ENCODE peak calls at places on chromosomes 4 and X, in ten cellular contexts. W is gastrocnemius medialis, K is sigmoid colon, H is tibial nerve, P is uterus, I is cardiac muscle cell, D is pancreas, M is fibroblast of lung, N is right lobe of liver, B is suprapubic skin. V is an unnamed sample. For H3K4me1 and H3K36me3, the result is how much of the 10 kb centered on the place peaks cover.

GRCh38 chr4:128347175-128347868 is 59.7 kb upstream of the PGRMC2 start:
- DNase-seq in N (no peak), W (peak), H (no peak), P (no peak), I (peak), D (no peak), M (peak), B (no peak), K (no peak), V (no peak)

GRCh38 chrX:22634751-22635150 is 362.0 kb downstream of the CBLL2 start:
- DNase-seq in D (no peak), B (no peak), N (no peak), I (peak), W (no peak), P (no peak), M (no peak), K (no peak), H (no peak), V (no peak)

GRCh38 chr4:95165926-95166524 is 382.7 kb downstream of the UNC5C start:
- DNase-seq in B (no peak), D (no peak), K (no peak), I (peak), M (peak), H (no peak), P (no peak), N (no peak), W (no peak), V (no peak)

GRCh38 chr4:140637836-140638235 is 69.1 kb upstream of the UCP1 start:
- DNase-seq in B (no peak), D (no peak), I (peak), M (peak), H (no peak), K (no peak), P (no peak), N (no peak), W (no peak), V (no peak)

GRCh38 chr4:64564126-64564525 is 154.9 kb upstream of the TECRL start:
- DNase-seq in D (no peak), W (no peak), I (no peak), P (no peak), N (no peak), B (no peak), M (no peak), K (no peak), H (no peak), V (no peak)

GRCh38 chrX:55007633-55008032 is 7.5 kb downstream of the APEX2 start:
- DNase-seq in B (no peak), H (no peak), W (peak), I (peak), M (peak), P (peak), N (peak), K (no peak), D (no peak), V (no peak)

GRCh38 chr4:144582105-144582850 is 63.7 kb upstream of the HHIP start:
- DNase-seq in D (no peak), N (no peak), M (no peak), P (no peak), B (no peak), I (no peak), W (no peak), H (no peak), K (no peak), V (no peak)

GRCh38 chr4:173073939-173074500 is 94.6 kb upstream of the GALNT7 start:
- DNase-seq in K (no peak), D (no peak), P (no peak), I (no peak), N (no peak), H (no peak), B (no peak), W (no peak), M (no peak), V (no peak)

GRCh38 chr4:82739292-82740190 is 59.1 kb downstream of the SCD5 start:
- DNase-seq in P (peak), W (peak), H (peak), B (no peak), K (peak), D (peak), M (peak), N (peak), I (peak), V (peak)

GRCh38 chr4:175873707-175874106 is 61.6 kb upstream of the GPM6A start:
- DNase-seq in M (no peak), W (no peak), H (no peak), N (no peak), P (no peak), I (no peak), K (no peak), D (no peak), B (no peak), V (no peak)

GRCh38 chr4:56730097-56730496 is 49.0 kb upstream of the HOPX start:
- DNase-seq in K (no peak), D (no peak), M (no peak), B (no peak), W (no peak), H (no peak), P (no peak), N (no peak), I (no peak), V (no peak)

GRCh38 chr4:1041936-1042330 is 30.5 kb downstream of the FGFRL1 start:
- DNase-seq in H (no peak), B (no peak), N (no peak), W (no peak), P (no peak), D (no peak), I (no peak), K (no peak), M (no peak), V (peak)

GRCh38 chrX:14939644-14940043 is 66.4 kb downstream of the MOSPD2 start:
- DNase-seq in H (no peak), M (no peak), I (no peak), B (no peak), N (no peak), P (no peak), W (no peak), K (no peak), D (no peak), V (no peak)

GRCh38 chrX:38941675-38942074 is 140.4 kb downstream of the MID1IP1 start:
- DNase-seq in N (no peak), D (no peak), W (no peak), P (no peak), H (no peak), K (no peak), M (peak), B (no peak), I (no peak), V (no peak)

GRCh38 chr4:8859550-8860095 is 12.0 kb downstream of the HMX1 start:
- DNase-seq in N (no peak), H (no peak), I (no peak), W (no peak), K (no peak), P (no peak), M (no peak), D (no peak), B (no peak), V (no peak)

GRCh38 chr4:184959786-184960185 is 58.5 kb upstream of the HELT start:
- DNase-seq in H (no peak), P (no peak), I (no peak), M (no peak), D (no peak), N (peak), K (no peak), W (no peak), B (no peak), V (no peak)

GRCh38 chr4:184957451-184958115 is 60.7 kb upstream of the HELT start:
- DNase-seq in D (no peak), K (no peak), H (no peak), P (no peak), W (no peak), N (peak), M (no peak), B (no peak), I (no peak), V (no peak)

GRCh38 chr4:184959309-184959708 is 59.0 kb upstream of the HELT start:
- DNase-seq in H (no peak), P (no peak), I (no peak), D (no peak), N (peak), W (no peak), B (no peak), M (no peak), K (no peak), V (peak)

GRCh38 chr4:184958839-184959238 is 59.5 kb upstream of the HELT start:
- DNase-seq in B (no peak), D (no peak), M (no peak), H (no peak), W (no peak), K (no peak), N (no peak), I (no peak), P (no peak), V (no peak)

GRCh38 chr4:184958127-184958806 is 60.0 kb upstream of the HELT start:
- DNase-seq in P (no peak), B (no peak), W (no peak), N (peak), D (no peak), H (no peak), I (no peak), M (no peak), K (no peak), V (peak)
- H3K4me1 ChIP-seq in P (under half), B (under half), W (under half), N (under half), D (under half), H (under half), I (under half), M (under half), K (under half), V (under half)

DNA sequence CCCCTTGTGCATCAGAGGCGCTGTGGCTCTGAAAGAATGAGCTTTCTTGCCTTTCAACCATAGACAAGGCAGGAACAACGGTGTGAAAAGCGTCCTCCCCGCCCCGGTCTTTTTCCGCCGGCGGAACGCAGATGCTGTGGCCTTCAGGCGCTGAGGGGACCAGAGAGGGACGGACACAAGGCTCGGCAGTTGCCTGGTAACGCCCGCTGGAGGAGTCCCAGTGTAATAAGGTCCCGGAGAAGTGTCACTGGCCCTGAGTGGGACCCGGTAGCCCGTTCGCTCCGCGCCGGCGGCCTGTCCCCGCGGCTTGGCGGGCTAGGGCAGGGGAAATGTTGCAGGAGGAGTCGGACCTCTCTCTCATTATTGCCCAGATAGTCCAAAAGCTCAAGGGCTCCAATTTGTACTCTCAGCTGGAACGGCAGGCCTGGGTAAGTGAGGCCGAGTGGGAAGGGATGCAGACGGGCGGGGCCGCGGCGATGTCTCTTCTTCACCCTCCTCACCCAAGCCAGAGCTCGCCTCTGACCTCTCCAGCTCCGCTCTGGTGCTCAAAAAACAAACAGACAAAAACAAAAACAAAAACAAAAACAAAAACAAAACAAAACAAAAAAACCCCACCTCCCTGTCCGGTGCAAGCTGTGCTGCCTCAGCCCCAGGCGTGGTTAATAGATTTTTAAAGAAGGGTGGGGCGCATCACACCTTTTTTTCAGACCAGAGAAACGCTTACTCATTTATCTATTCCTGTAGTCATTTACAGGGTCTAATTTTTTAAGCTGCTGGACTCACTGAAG is at the start of gene TBC1D19:
- DNase-seq in H (peak), D (peak), I (peak), M (peak), P (peak), N (peak), B (peak), K (peak), W (peak), V (peak)
- TF ChIP-seq CTCF in H (no peak), D (no peak), I (no peak), M (no peak), P (no peak), N (no peak), B (no peak), K (no peak), W (no peak), V (no peak)

GRCh38 chr4:10105920-10106319 is 10.7 kb downstream of the WDR1 start:
- DNase-seq in H (no peak), I (no peak), M (no peak), K (no peak), N (no peak), W (no peak), P (no peak), D (no peak), B (no peak), V (no peak)
- H3K36me3 ChIP-seq in H (under half), I (under half), M (under half), K (under half), N (under half), W (under half), P (under half), D (under half), B (under half), V (under half)

GRCh38 chr4:184446132-184446531 is 28.2 kb downstream of the IRF2 start:
- DNase-seq in K (no peak), I (no peak), B (no peak), D (no peak), W (no peak), M (no peak), N (no peak), P (no peak), H (no peak), V (no peak)

GRCh38 chr4:184450743-184451142 is 23.6 kb downstream of the IRF2 start:
- DNase-seq in I (no peak), K (no peak), H (no peak), N (no peak), B (no peak), W (peak), P (no peak), D (no peak), M (no peak), V (no peak)

GRCh38 chr4:184450045-184450444 is 24.3 kb downstream of the IRF2 start:
- DNase-seq in P (no peak), D (no peak), B (no peak), K (no peak), H (no peak), I (peak), W (no peak), M (peak), N (no peak), V (no peak)

GRCh38 chr4:184447664-184448063 is 26.7 kb downstream of the IRF2 start:
- DNase-seq in W (peak), H (no peak), I (no peak), P (no peak), M (no peak), B (no peak), D (no peak), K (no peak), N (no peak), V (no peak)

GRCh38 chr4:184448828-184449227 is 25.5 kb downstream of the IRF2 start:
- DNase-seq in N (peak), P (peak), B (no peak), I (peak), D (no peak), K (peak), W (peak), M (peak), H (no peak), V (no peak)
- H3K4me1 ChIP-seq in N (half or more), P (under half), B (half or more), I (under half), D (under half), K (half or more), W (half or more), M (under half), H (half or more), V (half or more)

GRCh38 chr4:74041418-74041817 is 2.9 kb upstream of the CXCL3 start:
- DNase-seq in B (no peak), M (no peak), W (no peak), H (no peak), N (no peak), K (no peak), I (no peak), P (no peak), D (no peak), V (no peak)

GRCh38 chr4:74038161-74039064 is at the start of gene CXCL3:
- DNase-seq in I (peak), D (peak), H (peak), K (peak), M (peak), P (peak), B (peak), W (peak), N (peak), V (peak)

GRCh38 chr4:74039065-74039763 is 725 bp upstream of the CXCL3 start:
- DNase-seq in I (peak), B (no peak), H (no peak), P (no peak), W (no peak), N (no peak), M (peak), D (no peak), K (no peak), V (no peak)

GRCh38 chr4:74033721-74034120 is 4.8 kb downstream of the CXCL3 start:
- DNase-seq in M (peak), N (no peak), W (no peak), K (no peak), D (no peak), I (peak), H (no peak), B (no peak), P (no peak), V (no peak)

DNA sequence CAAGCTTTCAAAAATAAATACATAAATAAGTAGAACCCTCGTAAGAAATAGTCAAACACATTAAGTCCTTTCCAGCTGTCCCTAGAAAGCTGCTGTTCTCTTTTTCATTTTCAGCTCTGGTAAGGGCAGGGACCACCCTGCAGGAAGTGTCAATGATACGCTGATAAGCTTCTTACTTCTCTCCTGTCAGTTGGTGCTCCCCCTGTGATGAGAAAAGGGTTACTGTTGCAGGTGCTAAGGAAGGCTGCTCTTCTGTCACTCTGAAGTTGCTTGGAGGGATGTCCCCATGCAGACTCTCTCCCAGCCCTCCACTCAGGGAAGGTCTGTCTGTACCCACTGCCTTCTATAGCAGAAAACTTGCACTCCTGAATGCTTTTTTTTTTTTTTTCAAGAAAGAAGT is 1.4 kb downstream of the CXCL3 start:
- DNase-seq in H (no peak), N (no peak), K (no peak), M (no peak), W (no peak), I (no peak), P (no peak), D (no peak), B (no peak), V (no peak)
- TF ChIP-seq CTCF in H (no peak), N (no peak), K (no peak), M (no peak), W (no peak), I (no peak), P (no peak), D (no peak), B (no peak), V (no peak)

DNA sequence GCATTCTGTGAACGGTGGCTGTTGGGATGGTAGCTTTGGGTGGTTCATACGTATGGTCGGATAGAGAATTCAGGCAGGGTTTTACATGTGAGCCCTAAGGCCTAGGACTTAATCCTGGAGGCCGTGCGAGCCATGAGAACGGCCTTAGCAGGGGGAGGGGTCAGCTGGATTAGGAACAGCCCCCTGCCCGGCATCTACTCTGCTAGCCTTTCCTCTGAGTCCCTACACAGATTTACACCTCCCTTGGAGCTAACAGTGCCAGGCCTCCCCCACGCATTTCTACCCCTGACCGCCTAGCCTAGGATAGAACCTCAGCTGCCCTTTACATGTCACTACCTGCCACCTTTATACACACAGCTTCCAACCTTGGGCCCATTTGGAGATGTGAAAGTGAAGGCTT is 7.1 kb downstream of the PRAF2 start:
- DNase-seq in K (no peak), H (no peak), I (no peak), B (no peak), W (no peak), P (no peak), D (no peak), M (no peak), N (no peak), V (no peak)
- H3K36me3 ChIP-seq in K (under half), H (under half), I (under half), B (under half), W (under half), P (under half), D (under half), M (under half), N (under half), V (under half)